ENCODE peak calls at places on chromosome 1, in eight cellular contexts. Z is fibroblast of the aortic adventitia; T is heart right ventricle; K is endothelial cell; O is AG04450; J is CD8-positive, alpha-beta T cell; G is fibroblast of pulmonary artery; I is cardiac muscle cell. X is an unnamed sample.

GRCh38 chr1:95451054-95451453 is 217.0 kb downstream of the RWDD3 start:
- DNase-seq in Z (no peak), O (no peak), J (no peak), I (no peak), T (no peak), K (no peak), G (no peak), X (no peak)

GRCh38 chr1:29984544-29985375 is 738.6 kb downstream of the MATN1 start:
- DNase-seq in I (no peak), Z (no peak), O (no peak), K (no peak), J (no peak), G (no peak), T (no peak), X (no peak)

GRCh38 chr1:159339517-159339916 is 37.4 kb downstream of the FCER1A start:
- DNase-seq in I (no peak), O (no peak), J (no peak), G (peak), K (no peak), T (no peak), Z (no peak), X (no peak)

GRCh38 chr1:47763456-47764171 is 233.6 kb downstream of the TRABD2B start:
- DNase-seq in J (no peak), T (no peak), O (no peak), Z (peak), I (no peak), G (no peak), K (no peak), X (no peak)

GRCh38 chr1:248804771-248805681 is 20.7 kb downstream of the SH3BP5L start:
- DNase-seq in T (no peak), J (no peak), O (no peak), K (no peak), Z (no peak), I (peak), G (no peak), X (no peak)

GRCh38 chr1:61082336-61083013 is at the start of gene NFIA:
- DNase-seq in K (no peak), T (peak), I (peak), G (peak), O (no peak), J (no peak), Z (peak), X (no peak)

GRCh38 chr1:26539722-26540121 is 10.2 kb downstream of the RPS6KA1 start:
- DNase-seq in J (no peak), O (no peak), Z (no peak), T (no peak), G (peak), K (no peak), I (no peak), X (no peak)

GRCh38 chr1:219419135-219419534 is 193.8 kb downstream of the ZC3H11B start:
- DNase-seq in J (no peak), O (no peak), G (no peak), I (no peak), K (no peak), T (no peak), Z (peak), X (no peak)

GRCh38 chr1:10943041-10943440 is 69.4 kb upstream of the TARDBP start:
- DNase-seq in K (no peak), J (no peak), T (no peak), I (no peak), G (no peak), O (no peak), Z (no peak), X (no peak)

GRCh38 chr1:150149490-150150453 is at the start of gene PLEKHO1:
- DNase-seq in K (peak), G (peak), I (peak), T (peak), J (peak), Z (peak), O (no peak), X (no peak)

GRCh38 chr1:218664385-218665170 is 319.4 kb downstream of the TGFB2 start:
- DNase-seq in T (no peak), O (no peak), J (no peak), K (no peak), Z (peak), G (no peak), I (no peak), X (no peak)

GRCh38 chr1:1089731-1090423 is 15.8 kb upstream of the RNF223 start:
- DNase-seq in O (no peak), K (no peak), I (no peak), G (no peak), J (no peak), Z (no peak), T (no peak), X (no peak)

GRCh38 chr1:89938171-89939055 is 56.5 kb upstream of the ZNF326 start:
- DNase-seq in O (no peak), Z (peak), I (no peak), T (no peak), G (peak), J (no peak), K (no peak), X (no peak)

GRCh38 chr1:87478231-87478630 is 149.6 kb downstream of the LMO4 start:
- DNase-seq in I (peak), G (peak), O (no peak), K (peak), T (peak), Z (peak), J (no peak), X (peak)

GRCh38 chr1:19689131-19689757 is 24.6 kb downstream of the HTR6 start:
- DNase-seq in K (no peak), O (no peak), I (no peak), G (no peak), Z (no peak), J (no peak), T (no peak), X (no peak)

GRCh38 chr1:183837062-183837461 is 32.1 kb downstream of the RGL1 start:
- DNase-seq in T (no peak), J (no peak), Z (no peak), K (no peak), G (no peak), O (no peak), I (peak), X (no peak)

GRCh38 chr1:107963601-107964396 is 1.2 kb downstream of the VAV3 start:
- DNase-seq in T (peak), Z (peak), G (peak), O (no peak), J (peak), I (peak), K (peak), X (no peak)

GRCh38 chr1:3510136-3510955 is 55.9 kb downstream of the ARHGEF16 start:
- DNase-seq in O (no peak), T (no peak), J (no peak), G (no peak), Z (peak), K (no peak), I (no peak), X (no peak)

GRCh38 chr1:25780318-25781129 is 19.5 kb upstream of the SELENON start:
- DNase-seq in T (no peak), G (no peak), K (no peak), I (peak), Z (peak), O (no peak), J (no peak), X (peak)

GRCh38 chr1:237197470-237198425 is 155.8 kb downstream of the RYR2 start:
- DNase-seq in G (no peak), I (no peak), T (no peak), O (no peak), K (peak), Z (no peak), J (no peak), X (no peak)

GRCh38 chr1:110508038-110508437 is 10.9 kb downstream of the KCNA10 start:
- DNase-seq in J (no peak), I (peak), G (peak), K (peak), Z (peak), O (no peak), T (peak), X (no peak)

GRCh38 chr1:206722751-206723499 is 38.2 kb downstream of the MAPKAPK2 start:
- DNase-seq in O (no peak), K (no peak), J (no peak), Z (peak), T (no peak), G (no peak), I (no peak), X (no peak)

GRCh38 chr1:204837440-204838084 is 33.1 kb upstream of the NFASC start:
- DNase-seq in T (peak), K (peak), J (no peak), G (peak), I (peak), O (peak), Z (peak), X (peak)

GRCh38 chr1:198254521-198254920 is 97.7 kb downstream of the NEK7 start:
- DNase-seq in T (no peak), I (no peak), Z (peak), G (peak), J (no peak), K (no peak), O (no peak), X (no peak)

GRCh38 chr1:8702121-8702520 is 115.3 kb downstream of the RERE start:
- DNase-seq in J (no peak), G (peak), T (peak), K (peak), O (no peak), I (peak), Z (peak), X (no peak)

GRCh38 chr1:8705104-8705503 is 112.3 kb downstream of the RERE start:
- DNase-seq in I (no peak), T (no peak), K (no peak), Z (no peak), O (no peak), J (no peak), G (no peak), X (no peak)

GRCh38 chr1:8699679-8700078 is 117.8 kb downstream of the RERE start:
- DNase-seq in T (no peak), J (no peak), Z (no peak), K (no peak), I (no peak), O (no peak), G (no peak), X (no peak)

GRCh38 chr1:8706291-8706690 is 111.1 kb downstream of the RERE start:
- DNase-seq in Z (no peak), O (no peak), I (no peak), J (no peak), G (no peak), K (no peak), T (no peak), X (no peak)

DNA sequence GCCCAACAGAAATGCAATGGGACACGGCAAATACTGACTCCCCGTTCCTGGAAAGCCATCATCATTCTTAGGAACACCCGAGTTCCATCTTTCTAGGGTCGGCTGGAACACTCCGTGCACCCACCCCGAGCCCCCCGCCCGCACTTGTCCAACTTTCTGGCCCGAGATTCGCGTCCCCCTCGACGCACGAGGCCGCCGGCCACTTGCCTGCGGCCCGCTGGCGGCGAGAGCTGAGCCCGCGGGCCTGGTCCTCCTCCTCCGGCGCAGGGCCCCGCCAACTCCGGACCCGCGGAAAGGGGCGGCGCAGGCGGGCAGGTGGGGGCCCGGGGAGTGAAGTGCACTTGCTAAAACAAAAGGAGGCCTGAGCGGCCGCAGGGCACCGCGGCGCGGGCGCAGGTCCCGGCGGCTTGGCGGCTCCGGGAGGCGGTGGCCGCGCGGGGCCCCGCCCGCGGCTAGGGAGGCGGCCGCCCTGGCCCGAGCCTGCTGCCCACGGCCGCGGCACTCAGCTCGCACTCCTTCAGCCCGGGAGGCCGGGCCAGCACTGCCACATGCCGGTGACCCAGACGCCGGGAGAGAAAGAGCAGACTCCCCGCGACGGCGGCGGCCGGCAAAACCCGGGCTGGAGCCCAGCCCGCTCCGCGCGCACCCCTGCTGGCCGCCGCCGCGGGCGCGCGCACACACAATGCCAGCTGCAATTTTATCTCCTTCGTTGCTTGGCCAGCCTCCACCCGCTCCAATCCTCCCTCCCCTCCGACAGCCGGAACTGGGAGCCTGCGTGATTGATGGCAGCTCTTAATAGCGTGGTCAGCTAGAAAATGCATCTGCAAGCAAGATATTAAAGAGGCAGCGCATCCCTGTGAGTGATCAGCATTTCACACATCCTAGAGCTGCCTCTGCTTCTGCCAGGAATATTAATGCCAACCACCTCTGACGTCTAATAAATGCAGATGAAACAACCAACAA is 114.3 kb downstream of the RERE start:
- DNase-seq in O (peak), T (peak), Z (peak), K (peak), I (peak), J (peak), G (peak), X (peak)
- TF ChIP-seq CTCF in O (peak), T (peak), Z (peak), K (no peak), I (no peak), J (no peak), G (no peak), X (no peak)

GRCh38 chr1:91026320-91026719 is 4.5 kb upstream of the ZNF644 start:
- DNase-seq in K (no peak), I (no peak), T (no peak), G (no peak), O (no peak), J (no peak), Z (no peak), X (no peak)

GRCh38 chr1:91022518-91022929 is 689 bp upstream of the ZNF644 start:
- DNase-seq in G (no peak), O (no peak), J (no peak), K (no peak), T (no peak), Z (no peak), I (no peak), X (no peak)

GRCh38 chr1:91021686-91022517 is at the start of gene ZNF644:
- DNase-seq in I (peak), K (peak), T (peak), O (peak), Z (peak), J (peak), G (peak), X (peak)

GRCh38 chr1:91024501-91025119 is 2.8 kb upstream of the ZNF644 start:
- DNase-seq in Z (no peak), I (no peak), K (no peak), G (no peak), T (no peak), O (no peak), J (no peak), X (no peak)

GRCh38 chr1:91026777-91027176 is 4.9 kb upstream of the ZNF644 start:
- DNase-seq in T (no peak), G (peak), J (no peak), O (no peak), K (no peak), Z (peak), I (no peak), X (no peak)
- TF ChIP-seq CTCF in T (peak), G (peak), J (peak), O (peak), K (no peak), Z (peak), I (peak), X (peak)

DNA sequence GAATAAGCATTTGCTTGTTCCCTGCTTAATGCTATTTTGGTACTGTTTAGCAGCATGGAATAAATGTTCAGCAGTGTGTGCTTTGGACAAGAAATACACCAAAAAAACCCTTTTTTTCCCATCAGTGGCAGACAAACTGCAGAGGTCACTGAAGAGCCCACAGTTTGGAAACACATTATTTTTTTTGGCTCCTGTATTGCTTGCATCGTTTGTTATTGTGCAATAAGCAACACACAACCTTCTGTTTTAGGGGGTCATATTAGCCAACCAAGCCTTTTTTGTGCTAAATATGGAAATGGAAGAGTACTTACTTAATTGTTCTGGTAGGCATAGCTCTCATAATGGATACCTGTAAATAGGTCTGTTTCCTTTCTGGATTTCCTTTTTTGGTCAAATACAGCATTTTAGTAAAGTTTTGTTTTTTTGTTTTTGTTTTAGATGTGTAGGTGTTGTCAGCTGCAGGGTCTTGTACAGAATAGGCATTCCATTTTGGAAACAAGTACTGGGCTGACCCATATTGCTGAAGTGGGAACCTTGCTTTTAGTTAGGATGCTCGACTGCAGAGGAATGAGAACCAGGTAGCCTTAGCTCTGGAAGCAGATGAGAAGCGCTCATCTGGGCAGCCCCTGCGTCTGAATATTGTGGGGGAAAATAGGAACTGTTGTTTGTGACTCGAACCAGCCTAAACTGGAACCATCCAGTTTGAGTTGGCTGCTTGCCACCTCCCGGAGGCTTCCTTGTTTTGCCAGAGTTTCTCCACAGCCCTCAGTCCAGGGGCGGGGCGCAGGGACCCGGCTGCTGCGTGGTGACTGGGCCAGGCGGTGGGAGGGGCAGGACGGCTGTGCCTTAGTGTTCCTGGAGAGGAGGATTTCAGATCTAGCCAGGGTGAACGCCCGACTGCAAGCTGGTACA is 38.5 kb downstream of the SPEN start:
- DNase-seq in O (peak), T (peak), Z (peak), K (peak), G (peak), I (peak), J (peak), X (peak)
- TF ChIP-seq CTCF in O (peak), T (peak), Z (peak), K (no peak), G (peak), I (peak), J (no peak), X (peak)

DNA sequence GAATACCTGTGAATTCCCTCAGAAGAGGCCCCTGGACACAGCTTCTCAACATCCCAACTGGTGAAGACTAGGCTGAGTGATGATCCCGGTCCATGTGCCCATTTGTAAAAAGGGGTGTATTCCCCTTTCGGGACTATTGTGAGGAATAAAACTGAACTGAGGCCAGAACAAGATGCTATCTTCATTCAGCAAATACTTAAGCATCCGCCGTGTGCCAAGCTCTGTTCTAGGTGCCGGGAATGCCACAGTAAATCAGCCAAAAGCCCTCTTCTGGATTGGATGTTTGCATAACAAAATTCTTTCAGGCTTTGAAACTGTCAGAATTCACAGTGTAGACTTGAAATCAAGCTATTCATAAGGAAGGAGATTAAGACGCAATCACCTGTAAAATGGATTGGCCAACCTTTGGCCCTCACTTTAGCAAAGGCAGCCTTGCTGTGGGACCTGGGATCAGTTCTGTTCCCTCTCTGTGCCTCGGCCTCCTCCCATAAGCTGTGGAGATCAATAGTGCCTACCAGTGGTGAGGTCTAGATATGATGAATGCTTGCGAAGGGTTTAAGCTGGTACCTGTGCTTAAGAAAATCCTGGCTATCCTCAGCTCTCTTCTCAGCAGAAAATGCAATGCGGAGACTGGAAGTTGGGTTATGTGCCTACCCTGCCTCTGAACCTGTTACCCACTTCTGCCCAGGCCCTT is 1.8 kb downstream of the ALPL start:
- DNase-seq in G (no peak), O (no peak), T (no peak), K (no peak), Z (peak), J (no peak), I (no peak), X (no peak)
- TF ChIP-seq CTCF in G (no peak), O (no peak), T (no peak), K (no peak), Z (no peak), J (no peak), I (peak), X (no peak)

DNA sequence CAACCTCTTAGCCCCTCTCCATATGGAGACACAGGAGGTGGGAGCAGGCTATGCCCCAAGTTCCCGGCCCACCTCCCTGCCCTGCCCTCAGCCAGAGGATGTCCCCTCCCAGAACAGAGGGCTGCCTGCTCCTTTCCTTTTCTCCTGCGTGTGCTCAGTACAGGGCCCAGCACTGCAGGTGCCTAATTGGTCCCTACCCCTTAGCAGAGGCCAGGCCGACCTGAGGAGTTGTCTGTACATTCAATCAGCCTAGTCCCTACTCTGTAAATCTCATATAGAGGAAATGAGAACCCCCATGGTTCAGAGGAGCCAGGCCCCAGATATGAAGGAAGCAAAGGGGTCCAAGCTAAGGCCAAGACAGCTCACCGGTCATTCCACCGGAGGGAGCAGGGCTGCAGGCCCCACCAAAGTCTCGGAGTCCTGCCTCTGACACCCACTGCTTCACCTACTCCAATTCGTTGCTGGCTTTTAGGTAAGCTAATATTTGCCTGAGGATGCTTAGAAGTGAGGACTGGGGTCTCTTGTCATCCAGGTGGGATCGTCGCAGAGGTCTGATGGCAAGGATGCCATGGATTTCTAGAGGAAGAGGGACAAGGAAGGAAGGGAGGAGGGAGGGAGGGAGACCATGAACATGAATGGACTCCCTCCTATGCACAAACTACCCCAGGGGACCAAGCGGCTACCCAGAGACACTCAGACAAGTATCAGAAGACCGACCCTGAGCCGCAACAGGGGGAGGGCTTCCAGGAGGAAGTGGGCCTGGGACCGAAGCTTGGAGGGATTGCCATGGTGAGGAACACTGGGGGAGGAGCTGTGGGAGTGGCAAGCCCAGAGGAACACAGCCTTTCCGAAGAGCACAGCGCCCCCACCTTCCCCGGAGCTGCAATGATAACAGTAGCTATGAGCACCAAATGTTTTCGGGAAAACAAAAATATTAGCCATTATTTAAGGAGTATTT is 30.4 kb upstream of the FOXO6 start:
- DNase-seq in Z (no peak), J (no peak), G (no peak), O (no peak), T (no peak), I (no peak), K (no peak), X (no peak)
- TF ChIP-seq CTCF in Z (no peak), J (no peak), G (peak), O (no peak), T (no peak), I (peak), K (no peak), X (peak)